ENCODE peak calls at places on chromosomes 12 and 14, in four cellular contexts. Y is adrenal gland, B is testis, T is body of pancreas. C is an unnamed sample. For H3K27me3, the result is how much of the 10 kb centered on the place peaks cover.

GRCh38 chr12:30896461-30896860 is 30.1 kb upstream of the TSPAN11 start:
- DNase-seq in B (no peak), T (no peak), Y (no peak), C (no peak)

GRCh38 chr12:64232201-64232600 is 10.1 kb upstream of the KICS2 start:
- DNase-seq in B (no peak), Y (no peak), T (no peak), C (no peak)

GRCh38 chr12:7679251-7680045 is 13.7 kb upstream of the APOBEC1 start:
- DNase-seq in T (no peak), Y (no peak), B (no peak), C (no peak)

GRCh38 chr12:96260644-96261043 is 66.5 kb downstream of the ELK3 start:
- DNase-seq in B (no peak), T (no peak), Y (no peak), C (no peak)

GRCh38 chr14:36167431-36167830 is 9.1 kb downstream of the PTCSC3 start:
- DNase-seq in T (no peak), B (no peak), Y (no peak), C (no peak)

GRCh38 chr14:101444116-101444515 is 117.2 kb upstream of the DIO3 start:
- DNase-seq in T (no peak), B (no peak), Y (no peak), C (no peak)

GRCh38 chr12:62251609-62251958 is 8.6 kb upstream of the USP15 start:
- DNase-seq in Y (no peak), B (no peak), T (no peak), C (no peak)

GRCh38 chr14:73709904-73710469 is 4.2 kb downstream of the PNMA1 start:
- DNase-seq in B (no peak), Y (no peak), T (no peak), C (no peak)

GRCh38 chr14:23633160-23633701 is 2.9 kb upstream of the DHRS2 start:
- DNase-seq in Y (no peak), T (no peak), B (no peak), C (no peak)

GRCh38 chr14:100692859-100693558 is 33.7 kb upstream of the DLK1 start:
- DNase-seq in Y (peak), B (no peak), T (no peak), C (peak)

GRCh38 chr12:124597041-124597440 is 29.6 kb upstream of the NCOR2 start:
- DNase-seq in Y (no peak), B (no peak), T (no peak), C (no peak)

GRCh38 chr12:111173391-111174282 is 195.3 kb downstream of the PHETA1 start:
- DNase-seq in Y (no peak), T (no peak), B (no peak), C (no peak)

GRCh38 chr14:104864267-104865068 is 600 bp upstream of the CEP170B start:
- DNase-seq in Y (peak), T (peak), B (no peak), C (no peak)

GRCh38 chr12:119751961-119752360 is 84.0 kb downstream of the PRKAB1 start:
- DNase-seq in T (no peak), Y (no peak), B (no peak), C (no peak)

GRCh38 chr12:67599691-67600090 is 48.9 kb upstream of the DYRK2 start:
- DNase-seq in B (no peak), T (no peak), Y (no peak), C (no peak)

GRCh38 chr12:12684375-12685106 is 11.4 kb downstream of the GPR19 start:
- DNase-seq in T (no peak), Y (peak), B (peak), C (peak)

GRCh38 chr14:94041551-94042346 is 15.6 kb downstream of the OTUB2 start:
- DNase-seq in T (no peak), Y (no peak), B (peak), C (peak)

GRCh38 chr14:72651081-72651480 is 242.8 kb downstream of the DPF3 start:
- DNase-seq in T (no peak), B (no peak), Y (no peak), C (peak)

GRCh38 chr14:95979339-95980042 is 59.7 kb upstream of the C14orf132 start:
- DNase-seq in B (no peak), T (no peak), Y (no peak), C (no peak)

GRCh38 chr14:26424537-26424936 is 173.3 kb downstream of the NOVA1 start:
- DNase-seq in Y (no peak), B (no peak), T (no peak), C (no peak)

GRCh38 chr12:76020281-76020680 is 11.3 kb downstream of the PHLDA1 start:
- DNase-seq in B (no peak), T (no peak), Y (peak), C (peak)
- H3K27ac ChIP-seq in B (no peak), T (no peak), Y (no peak), C (peak)

GRCh38 chr14:55864890-55865655 is 253.1 kb upstream of the PELI2 start:
- DNase-seq in Y (no peak), B (no peak), T (no peak), C (no peak)
- TF ChIP-seq CTCF in Y (no peak), B (no peak), T (no peak), C (no peak)

GRCh38 chr12:52402873-52403510 is 3.1 kb downstream of the KRT82 start:
- DNase-seq in T (no peak), Y (no peak), B (no peak), C (no peak)
- H3K27me3 ChIP-seq in T (under half), Y (under half), B (under half), C (under half)

DNA sequence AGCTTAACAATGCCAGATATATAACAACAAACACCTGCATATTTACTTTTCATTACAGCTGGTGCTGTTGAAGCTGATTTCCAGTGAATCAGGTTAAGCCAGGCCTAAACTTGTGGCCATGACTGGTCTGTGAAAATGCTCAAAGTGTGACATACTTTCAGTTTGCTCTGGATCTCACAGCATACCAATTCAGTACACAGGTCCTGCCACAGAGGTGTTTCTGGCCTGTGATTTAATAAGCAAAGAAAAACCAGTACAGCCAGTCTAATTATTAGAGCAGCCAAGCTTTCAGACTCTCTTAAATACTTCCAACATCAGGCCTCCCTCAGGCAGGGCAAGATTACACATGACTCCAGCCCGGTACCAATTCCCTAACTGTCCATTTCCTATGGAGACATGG is 27.4 kb upstream of the TMCC3 start:
- DNase-seq in B (no peak), Y (no peak), T (no peak), C (no peak)
- H3K27ac ChIP-seq in B (no peak), Y (no peak), T (no peak), C (no peak)

GRCh38 chr14:57268161-57269067 is at the start of the genes AP5M1 and EXOC5:
- DNase-seq in T (peak), B (peak), Y (peak), C (peak)
- TF ChIP-seq CTCF in T (no peak), B (peak), Y (no peak), C (no peak)

GRCh38 chr12:130097798-130098255 is 64.4 kb upstream of the FZD10 start:
- DNase-seq in Y (no peak), B (no peak), T (no peak), C (no peak)

GRCh38 chr12:130101370-130101769 is 60.9 kb upstream of the FZD10 start:
- DNase-seq in B (no peak), Y (no peak), T (no peak), C (no peak)

GRCh38 chr12:130100634-130101033 is 61.6 kb upstream of the FZD10 start:
- DNase-seq in B (no peak), Y (no peak), T (no peak), C (no peak)

GRCh38 chr12:130097342-130097741 is 64.9 kb upstream of the FZD10 start:
- DNase-seq in Y (no peak), T (no peak), B (no peak), C (no peak)

GRCh38 chr12:130098301-130099005 is 63.8 kb upstream of the FZD10 start:
- DNase-seq in T (no peak), B (no peak), Y (no peak), C (no peak)
- H3K27me3 ChIP-seq in T (under half), B (under half), Y (under half), C (under half)

C was measured in brain microvascular endothelial cell.